ENCODE peak calls at places on chromosomes 11 and 22, in four cellular contexts. A is right atrium auricular region, S is mucosa of descending colon, N is ovary. T is an unnamed sample. For H3K4me1, the result is how much of the 10 kb centered on the place peaks cover.

GRCh38 chr11:46161201-46161600 is 39.9 kb upstream of the PHF21A start:
- DNase-seq in A (no peak), S (no peak), N (no peak), T (no peak)

GRCh38 chr22:35783943-35784614 is 66.4 kb downstream of the APOL5 start:
- DNase-seq in A (no peak), S (no peak), N (no peak), T (no peak)

GRCh38 chr11:125085301-125086081 is 22.4 kb downstream of the SLC37A2 start:
- DNase-seq in A (peak), S (no peak), N (peak), T (no peak)

GRCh38 chr11:65574147-65574962 is 1.5 kb upstream of the EHBP1L1 start:
- DNase-seq in A (peak), S (peak), N (peak), T (peak)

GRCh38 chr11:29075726-29076125 is 941.1 kb downstream of the KCNA4 start:
- DNase-seq in A (no peak), S (no peak), N (no peak), T (no peak)

GRCh38 chr22:30535182-30535581 is 11.4 kb downstream of the SEC14L6 start:
- DNase-seq in A (no peak), S (no peak), N (no peak), T (no peak)

GRCh38 chr22:38706101-38706884 is 549 bp downstream of the GTPBP1 start:
- DNase-seq in A (peak), S (peak), N (peak), T (peak)

GRCh38 chr11:35223429-35223828 is 84.5 kb downstream of the CD44 start:
- DNase-seq in A (no peak), S (no peak), N (no peak), T (no peak)

GRCh38 chr11:83355406-83355805 is 69.2 kb upstream of the CCDC90B start:
- DNase-seq in A (no peak), S (no peak), N (no peak), T (no peak)

GRCh38 chr22:47086596-47087248 is 324.3 kb downstream of the TBC1D22A start:
- DNase-seq in A (no peak), S (no peak), N (no peak), T (no peak)

GRCh38 chr22:44658371-44658953 is 43.5 kb upstream of the PRR5 start:
- DNase-seq in A (no peak), S (no peak), N (peak), T (peak)

GRCh38 chr11:122344281-122344680 is 228.3 kb upstream of the BLID start:
- DNase-seq in A (peak), S (no peak), N (no peak), T (peak)

GRCh38 chr11:125902315-125902926 is 585 bp downstream of the PUS3 start:
- DNase-seq in A (no peak), S (no peak), N (no peak), T (no peak)

GRCh38 chr11:77089004-77089545 is 13.6 kb upstream of the OMP start:
- DNase-seq in A (no peak), S (peak), N (peak), T (peak)

GRCh38 chr11:117625237-117625636 is 171.8 kb downstream of the DSCAML1 start:
- DNase-seq in A (no peak), S (no peak), N (no peak), T (no peak)

GRCh38 chr11:111445586-111445985 is 66.5 kb upstream of the POU2AF1 start:
- DNase-seq in A (no peak), S (no peak), N (no peak), T (no peak)

GRCh38 chr11:370087-370941 is 1.0 kb downstream of the B4GALNT4 start:
- DNase-seq in A (no peak), S (no peak), N (no peak), T (peak)

GRCh38 chr11:72247584-72247983 is 3.6 kb upstream of the PHOX2A start:
- DNase-seq in A (no peak), S (no peak), N (no peak), T (no peak)

GRCh38 chr11:12121011-12121410 is 10.6 kb downstream of the MICAL2 start:
- DNase-seq in A (no peak), S (no peak), N (no peak), T (no peak)

GRCh38 chr11:119673389-119674336 is 55.3 kb downstream of the NECTIN1 start:
- DNase-seq in A (no peak), S (no peak), N (no peak), T (no peak)

GRCh38 chr11:76234704-76235232 is 28.5 kb upstream of the WNT11 start:
- DNase-seq in A (peak), S (peak), N (peak), T (peak)

GRCh38 chr22:29744902-29745301 is 21.9 kb downstream of the ZMAT5 start:
- DNase-seq in A (no peak), S (no peak), N (no peak), T (peak)

GRCh38 chr22:50169774-50170341 is 673 bp upstream of the PANX2 start:
- DNase-seq in A (no peak), S (no peak), N (peak), T (peak)

GRCh38 chr11:92697461-92698314 is 271.8 kb upstream of the MTNR1B start:
- DNase-seq in A (no peak), S (no peak), N (no peak), T (no peak)

GRCh38 chr11:32184057-32185055 is 93.5 kb downstream of the RCN1 start:
- DNase-seq in A (no peak), S (no peak), N (no peak), T (peak)

DNA sequence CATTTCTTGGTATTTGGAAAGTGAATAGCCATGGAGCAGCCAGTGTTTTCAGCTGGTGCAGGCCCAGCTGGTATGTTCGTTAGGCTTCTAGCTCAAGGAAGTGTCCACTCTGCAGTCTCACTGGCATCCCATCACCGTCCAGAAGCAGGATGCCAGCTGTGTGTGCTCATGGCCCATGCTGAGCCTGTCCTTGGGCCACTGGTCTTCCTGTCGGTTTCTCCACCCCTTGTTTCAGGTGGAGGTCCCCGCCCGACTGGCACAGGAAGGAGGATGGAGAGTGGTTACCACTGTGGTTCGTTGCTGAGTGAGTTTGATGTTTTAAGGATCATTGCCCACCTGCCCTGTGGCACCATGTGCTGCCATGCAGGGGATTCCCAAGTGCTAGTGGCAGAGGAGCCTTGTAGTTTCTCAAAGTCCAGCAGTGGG is 63.7 kb downstream of the MED15 start:
- DNase-seq in A (no peak), S (no peak), N (no peak), T (peak)
- H3K4me1 ChIP-seq in A (under half), S (under half), N (under half), T (under half)

GRCh38 chr22:19849800-19850481 is 4.7 kb downstream of the GNB1L start:
- DNase-seq in A (peak), S (no peak), N (no peak), T (no peak)

GRCh38 chr22:19851291-19852176 is 3.1 kb downstream of the GNB1L start:
- DNase-seq in A (peak), S (no peak), N (peak), T (peak)

GRCh38 chr22:19848298-19849224 is 6.1 kb downstream of the GNB1L start:
- DNase-seq in A (peak), S (no peak), N (no peak), T (no peak)

GRCh38 chr22:19852177-19852781 is 2.4 kb downstream of the GNB1L start:
- DNase-seq in A (peak), S (no peak), N (peak), T (peak)

GRCh38 chr22:19850482-19851109 is 4.1 kb downstream of the GNB1L start:
- DNase-seq in A (peak), S (no peak), N (no peak), T (no peak)
- H3K4me3 ChIP-seq in A (no peak), S (no peak), N (no peak), T (no peak)

GRCh38 chr11:68338041-68338800 is 25.8 kb downstream of the LRP5 start:
- DNase-seq in A (peak), S (peak), N (no peak), T (peak)

GRCh38 chr11:68337399-68337835 is 25.0 kb downstream of the LRP5 start:
- DNase-seq in A (no peak), S (peak), N (no peak), T (no peak)

GRCh38 chr11:68334923-68335322 is 22.5 kb downstream of the LRP5 start:
- DNase-seq in A (no peak), S (no peak), N (no peak), T (no peak)

GRCh38 chr11:68333176-68333575 is 20.8 kb downstream of the LRP5 start:
- DNase-seq in A (no peak), S (no peak), N (no peak), T (no peak)

GRCh38 chr11:68335693-68336092 is 23.3 kb downstream of the LRP5 start:
- DNase-seq in A (no peak), S (no peak), N (no peak), T (no peak)
- H3K4me1 ChIP-seq in A (half or more), S (under half), N (under half), T (under half)

GRCh38 chr11:2713721-2714462 is 14.1 kb upstream of the KCNQ1OT1 start:
- DNase-seq in A (no peak), S (no peak), N (no peak), T (no peak)
- H3K4me3 ChIP-seq in A (no peak), S (no peak), N (no peak), T (no peak)

GRCh38 chr11:14607713-14608112 is 35.9 kb upstream of the PDE3B start:
- DNase-seq in A (no peak), S (no peak), N (no peak), T (no peak)
- H3K4me1 ChIP-seq in A (under half), S (under half), N (under half), T (under half)

DNA sequence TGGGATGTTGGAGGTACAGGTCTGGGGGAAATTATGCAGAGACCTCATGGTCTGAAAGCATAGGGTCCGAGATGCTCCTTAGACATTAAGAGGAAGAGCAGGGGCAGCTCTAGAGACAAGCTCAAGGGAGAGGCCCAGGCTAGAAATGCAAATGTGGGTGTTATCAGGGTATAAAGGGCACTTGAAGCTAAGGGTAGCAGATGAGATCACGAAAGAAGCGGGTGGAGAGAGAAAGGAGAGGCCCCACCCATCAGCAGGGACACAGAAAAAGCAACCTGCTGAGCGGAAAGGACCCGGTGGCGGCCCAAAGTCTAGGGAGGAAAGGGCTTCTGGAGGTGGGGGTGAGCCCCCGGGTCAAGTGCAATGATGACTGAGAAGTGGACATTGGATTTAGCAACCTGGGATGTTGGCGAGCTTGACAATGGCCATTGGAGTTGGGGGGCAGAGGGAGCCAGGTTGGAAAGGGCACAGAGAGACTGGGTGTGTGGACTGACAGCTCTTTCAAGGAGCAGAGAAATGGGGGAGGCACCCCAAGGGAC is 8.9 kb downstream of the TMPRSS6 start:
- DNase-seq in A (no peak), S (peak), N (no peak), T (no peak)
- H3K4me3 ChIP-seq in A (no peak), S (no peak), N (no peak), T (no peak)

T was measured in right cardiac atrium.